ENCODE peak calls at places on chromosomes 11 and 22, in nine cellular contexts. Z is adrenal gland, X is heart left ventricle, J is A673, Y is right atrium auricular region, B is Peyer's patch, U is esophagus squamous epithelium, G is ovary, V is coronary artery. S is an unnamed sample.

GRCh38 chr11:108788565-108789199 is 123.8 kb downstream of the DDX10 start:
- DNase-seq in X (peak), J (peak), V (no peak), G (no peak), Y (no peak), U (no peak), B (no peak), Z (peak), S (no peak)

GRCh38 chr11:35317253-35317652 is 102.1 kb downstream of the SLC1A2 start:
- DNase-seq in V (no peak), X (no peak), Y (no peak), U (no peak), J (no peak), G (no peak), B (no peak), Z (no peak), S (no peak)

GRCh38 chr11:57325735-57326048 is 940 bp upstream of the TNKS1BP1 start:
- DNase-seq in Y (peak), B (peak), U (no peak), Z (peak), V (no peak), G (peak), X (peak), J (no peak), S (no peak)

GRCh38 chr11:17588166-17588565 is 41.1 kb downstream of the OTOG start:
- DNase-seq in G (no peak), Z (no peak), B (peak), V (peak), U (no peak), Y (no peak), J (no peak), X (no peak), S (peak)

GRCh38 chr22:35586771-35587170 is 30.4 kb downstream of the MB start:
- DNase-seq in J (no peak), Y (no peak), V (no peak), X (no peak), U (no peak), G (no peak), B (no peak), Z (no peak), S (no peak)

GRCh38 chr11:65907878-65908277 is 7.7 kb upstream of the FOSL1 start:
- DNase-seq in B (no peak), V (no peak), Z (no peak), G (no peak), U (no peak), X (no peak), Y (no peak), J (no peak), S (no peak)

GRCh38 chr11:78698612-78699011 is 123.9 kb upstream of the NARS2 start:
- DNase-seq in X (peak), Z (peak), J (no peak), G (no peak), V (peak), Y (peak), U (no peak), B (no peak), S (no peak)

GRCh38 chr11:6351782-6352181 is 31.5 kb upstream of the CAVIN3 start:
- DNase-seq in X (no peak), G (no peak), Y (no peak), U (no peak), Z (no peak), V (no peak), J (no peak), B (no peak), S (no peak)

GRCh38 chr11:8248786-8249185 is 14.9 kb downstream of the LMO1 start:
- DNase-seq in X (no peak), Y (no peak), V (no peak), U (no peak), Z (no peak), B (no peak), J (no peak), G (no peak), S (peak)

GRCh38 chr22:30806391-30806861 is 111.8 kb downstream of the OSBP2 start:
- DNase-seq in V (no peak), Z (no peak), J (peak), U (no peak), B (no peak), Y (no peak), G (no peak), X (no peak), S (no peak)

GRCh38 chr22:46602025-46602424 is 18.2 kb upstream of the GRAMD4 start:
- DNase-seq in Y (no peak), B (no peak), V (no peak), U (no peak), J (no peak), X (no peak), G (no peak), Z (no peak), S (no peak)

GRCh38 chr11:124716596-124716995 is 23.1 kb upstream of the NRGN start:
- DNase-seq in B (no peak), Y (no peak), J (peak), X (no peak), V (no peak), Z (no peak), G (no peak), U (no peak), S (no peak)

GRCh38 chr11:108803781-108804180 is 138.9 kb downstream of the DDX10 start:
- DNase-seq in U (no peak), J (no peak), B (no peak), X (no peak), Y (no peak), G (no peak), V (no peak), Z (no peak), S (no peak)

GRCh38 chr22:39776295-39776694 is 117.3 kb downstream of the ENTHD1 start:
- DNase-seq in V (no peak), B (no peak), Y (no peak), U (no peak), X (no peak), J (no peak), G (no peak), Z (no peak), S (no peak)

GRCh38 chr11:35321111-35321510 is 98.2 kb downstream of the SLC1A2 start:
- DNase-seq in Y (no peak), U (no peak), Z (no peak), B (no peak), J (no peak), X (no peak), G (no peak), V (no peak), S (no peak)

GRCh38 chr22:48138427-48138826 is 1376.0 kb downstream of the TBC1D22A start:
- DNase-seq in B (no peak), V (no peak), J (no peak), Z (no peak), Y (no peak), X (no peak), U (no peak), G (no peak), S (no peak)

GRCh38 chr11:16771350-16772140 is 33.1 kb downstream of the C11orf58 start:
- DNase-seq in X (no peak), B (no peak), Y (peak), Z (peak), G (no peak), V (no peak), J (no peak), U (no peak), S (no peak)

GRCh38 chr22:23523746-23524145 is 56.3 kb downstream of the IGLL1 start:
- DNase-seq in Y (no peak), J (no peak), B (no peak), X (no peak), G (peak), V (no peak), Z (no peak), U (no peak), S (no peak)

GRCh38 chr11:32706985-32707736 is 87.3 kb downstream of the CCDC73 start:
- DNase-seq in G (no peak), Y (no peak), B (no peak), Z (no peak), X (no peak), U (no peak), J (peak), V (no peak), S (no peak)

GRCh38 chr22:25881353-25881752 is 139.4 kb downstream of the MYO18B start:
- DNase-seq in X (no peak), G (no peak), B (no peak), Z (no peak), V (no peak), J (no peak), U (no peak), Y (no peak), S (no peak)

GRCh38 chr11:77191429-77191822 is 63.4 kb downstream of the MYO7A start:
- DNase-seq in J (no peak), B (no peak), V (no peak), G (no peak), U (no peak), Z (no peak), X (no peak), Y (no peak), S (no peak)

GRCh38 chr22:29717789-29718188 is 2.0 kb upstream of the CABP7 start:
- DNase-seq in J (no peak), X (no peak), Z (no peak), Y (no peak), U (no peak), B (no peak), V (no peak), G (no peak), S (no peak)

GRCh38 chr11:117829369-117829725 is 4.8 kb upstream of the FXYD2 start:
- DNase-seq in Z (peak), J (no peak), X (peak), Y (no peak), B (peak), V (no peak), U (no peak), G (no peak), S (no peak)

GRCh38 chr22:49719046-49719445 is 108.6 kb downstream of the BRD1 start:
- DNase-seq in B (no peak), Y (no peak), J (no peak), Z (peak), X (no peak), V (no peak), U (no peak), G (no peak), S (no peak)

GRCh38 chr11:2118674-2119073 is 20.5 kb downstream of the IGF2 start:
- DNase-seq in Z (no peak), J (no peak), G (no peak), U (no peak), V (no peak), Y (no peak), X (no peak), B (no peak), S (no peak)

DNA sequence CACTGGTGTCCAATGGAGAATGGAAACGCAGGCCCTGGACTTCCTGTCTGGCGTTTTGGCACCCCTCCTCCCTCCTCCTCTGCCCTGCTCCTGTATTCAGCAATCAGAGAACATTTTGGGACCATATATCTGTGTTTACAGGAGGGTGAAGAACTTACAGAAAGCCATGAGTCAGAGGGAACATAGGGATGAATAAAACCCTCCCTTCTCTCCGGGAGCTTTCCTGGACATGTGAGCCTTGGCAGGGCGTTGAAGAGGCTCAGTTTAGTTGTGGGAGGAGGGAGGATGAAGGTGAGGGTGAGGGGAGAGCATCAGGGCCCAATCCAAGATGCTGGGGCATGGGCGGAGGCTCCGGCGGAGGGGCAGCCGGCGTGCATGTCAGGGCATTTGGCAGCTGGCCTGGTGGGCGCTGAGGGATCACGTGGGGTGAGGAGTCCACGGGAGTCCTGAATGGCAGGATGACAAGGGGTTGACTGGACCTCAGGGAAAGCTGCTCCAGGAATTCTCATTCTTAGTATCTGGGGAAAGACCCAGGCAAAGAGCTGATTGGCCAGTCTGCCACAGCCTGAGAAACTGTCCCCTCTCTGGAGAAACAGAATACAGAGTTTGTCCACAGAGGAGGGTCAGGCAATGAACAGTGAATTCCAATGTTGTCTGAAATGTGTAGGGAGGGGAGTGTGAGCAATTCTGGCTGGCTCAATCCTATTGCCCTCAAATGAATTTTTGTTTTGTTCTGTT is 28.9 kb downstream of the MICAL2 start:
- DNase-seq in B (no peak), G (peak), J (no peak), V (no peak), U (no peak), Z (no peak), X (no peak), Y (no peak), S (no peak)
- H3K27ac ChIP-seq in B (peak), G (peak), J (no peak), V (peak), U (peak), Z (no peak), X (no peak), Y (peak), S (no peak)

GRCh38 chr11:64291746-64292457 is 800 bp downstream of the KCNK4 start:
- DNase-seq in Z (no peak), Y (no peak), V (no peak), J (no peak), U (no peak), B (no peak), X (no peak), G (no peak), S (no peak)
- H3K27ac ChIP-seq in Z (no peak), Y (no peak), V (no peak), J (no peak), U (no peak), B (no peak), X (no peak), G (no peak), S (no peak)

GRCh38 chr11:119028346-119029068 is 2.2 kb downstream of the SLC37A4 start:
- DNase-seq in J (no peak), X (no peak), V (no peak), U (no peak), B (peak), G (no peak), Y (no peak), Z (no peak), S (peak)
- H3K27ac ChIP-seq in J (peak), X (no peak), V (peak), U (no peak), B (peak), G (no peak), Y (no peak), Z (no peak), S (peak)

GRCh38 chr11:75035911-75036536 is 47.3 kb downstream of the NEU3 start:
- DNase-seq in Y (no peak), V (no peak), G (no peak), X (no peak), U (no peak), B (peak), J (no peak), Z (peak), S (no peak)

GRCh38 chr11:75041263-75041662 is 52.5 kb downstream of the NEU3 start:
- DNase-seq in V (no peak), X (no peak), B (no peak), U (no peak), Z (no peak), G (no peak), J (no peak), Y (no peak), S (no peak)

DNA sequence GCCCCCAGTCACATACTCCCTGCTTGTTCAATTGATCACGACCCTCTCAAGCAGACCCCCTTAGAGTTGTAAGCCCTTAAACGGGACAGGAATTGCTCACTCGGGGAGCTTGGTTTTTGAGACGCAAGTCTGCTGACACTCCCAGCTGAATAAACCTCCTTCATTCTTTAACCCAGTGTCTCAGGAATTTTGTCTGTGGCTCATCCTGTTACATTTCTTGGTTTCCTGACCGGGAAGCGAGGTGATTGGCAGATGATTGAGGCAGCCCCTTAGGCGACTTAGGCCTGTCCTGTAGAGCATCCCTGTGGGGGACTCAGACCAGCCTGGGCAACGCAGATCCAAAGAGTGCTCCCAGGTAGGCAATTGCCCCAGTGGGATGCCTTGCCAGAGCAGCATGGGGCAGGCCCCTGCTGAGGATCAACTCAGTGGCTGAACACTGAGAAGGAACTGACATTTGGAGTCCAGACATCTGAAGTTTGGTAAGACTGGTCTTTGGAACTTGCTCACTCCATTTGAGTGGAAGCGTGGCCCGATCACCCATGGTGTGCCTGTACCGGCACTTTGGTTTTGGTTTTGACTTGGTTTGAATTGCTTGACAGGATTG is 51.5 kb downstream of the NEU3 start:
- DNase-seq in J (no peak), U (no peak), X (no peak), G (no peak), B (no peak), V (no peak), Y (no peak), Z (no peak), S (no peak)
- H3K27ac ChIP-seq in J (no peak), U (no peak), X (no peak), G (no peak), B (no peak), V (no peak), Y (no peak), Z (no peak), S (no peak)

GRCh38 chr22:38067028-38067415 is 9.8 kb downstream of the PICK1 start:
- DNase-seq in B (no peak), U (no peak), Z (no peak), X (no peak), J (no peak), Y (no peak), G (no peak), V (no peak), S (no peak)

GRCh38 chr22:38068641-38069371 is 11.6 kb downstream of the PICK1 start:
- DNase-seq in Z (no peak), J (no peak), B (no peak), G (no peak), Y (no peak), X (no peak), U (no peak), V (no peak), S (no peak)

GRCh38 chr22:38067771-38068360 is 10.7 kb downstream of the PICK1 start:
- DNase-seq in V (no peak), J (no peak), Z (no peak), U (no peak), G (no peak), Y (no peak), B (no peak), X (no peak), S (no peak)

GRCh38 chr22:38065539-38065938 is 8.3 kb downstream of the PICK1 start:
- DNase-seq in J (no peak), G (no peak), X (no peak), U (no peak), B (no peak), Z (no peak), Y (no peak), V (no peak), S (no peak)

GRCh38 chr22:38066381-38067027 is 9.3 kb downstream of the PICK1 start:
- DNase-seq in Y (no peak), U (no peak), B (no peak), X (no peak), J (no peak), Z (no peak), V (no peak), G (no peak), S (no peak)
- H3K27ac ChIP-seq in Y (no peak), U (no peak), B (no peak), X (no peak), J (no peak), Z (no peak), V (peak), G (no peak), S (no peak)

GRCh38 chr11:71451596-71452353 is 1.2 kb upstream of the NADSYN1 start:
- DNase-seq in X (no peak), J (peak), U (no peak), B (peak), G (no peak), V (no peak), Y (no peak), Z (peak), S (no peak)
- H3K27ac ChIP-seq in X (peak), J (peak), U (peak), B (peak), G (peak), V (peak), Y (peak), Z (peak), S (peak)

GRCh38 chr11:27472398-27473016 is at the start of gene LGR4:
- DNase-seq in B (peak), V (peak), X (peak), U (peak), Z (peak), J (peak), G (peak), Y (peak), S (peak)
- H3K27ac ChIP-seq in B (peak), V (peak), X (peak), U (peak), Z (peak), J (peak), G (peak), Y (peak), S (peak)

S was measured in right lobe of liver.